ENCODE peak calls at places on chromosomes 6 and 20, in eight cellular contexts. P, H, W, U, O, G, B and E are unnamed samples.

GRCh38 chr6:144957236-144957937 is 672.3 kb downstream of the UTRN start:
- DNase-seq in U (no peak), H (no peak), B (no peak), O (no peak), P (no peak), G (no peak), W (no peak), E (no peak)

GRCh38 chr20:19495905-19496703 is 262.0 kb upstream of the RIN2 start:
- DNase-seq in P (no peak), G (no peak), B (no peak), H (no peak), O (no peak), U (no peak), W (no peak), E (peak; percentile 67)

GRCh38 chr20:49433387-49433786 is 49.1 kb downstream of the KCNB1 start:
- DNase-seq in W (no peak), G (no peak), B (no peak), U (no peak), O (no peak), H (no peak), P (no peak), E (no peak)

GRCh38 chr6:159977242-159978214 is 8.6 kb downstream of the IGF2R start:
- DNase-seq in W (no peak), P (no peak), G (no peak), U (no peak), B (no peak), H (no peak), O (no peak), E (peak; percentile 57)

GRCh38 chr20:43409041-43409913 is 48.4 kb upstream of the SRSF6 start:
- DNase-seq in G (no peak), U (no peak), H (peak; percentile 32), O (no peak), P (no peak), B (no peak), W (no peak), E (peak; percentile 16)

GRCh38 chr6:21340563-21340962 is 253.0 kb upstream of the SOX4 start:
- DNase-seq in B (no peak), O (no peak), P (no peak), G (no peak), W (no peak), H (no peak), U (no peak), E (no peak)

GRCh38 chr6:17600527-17601388 is 656 bp downstream of the FAM8A1 start:
- DNase-seq in U (peak; percentile 93), O (peak; percentile 50), B (peak; percentile 24), W (peak; percentile 42), G (peak; percentile 27), P (peak; percentile 60), H (peak; percentile 77), E (peak; percentile 59)

GRCh38 chr6:152428126-152428525 is 209.0 kb downstream of the SYNE1 start:
- DNase-seq in H (no peak), W (no peak), U (no peak), G (no peak), P (no peak), B (no peak), O (no peak), E (no peak)

GRCh38 chr6:73263570-73263909 is 544 bp upstream of the KHDC1 start:
- DNase-seq in U (no peak), O (no peak), B (no peak), W (no peak), P (peak; percentile 41), H (no peak), G (no peak), E (no peak)

GRCh38 chr6:105606871-105607421 is 204.1 kb upstream of the PREP start:
- DNase-seq in P (no peak), O (no peak), B (no peak), G (no peak), W (no peak), U (no peak), H (no peak), E (peak; percentile 84)

GRCh38 chr6:85470023-85470410 is 20.1 kb downstream of the NT5E start:
- DNase-seq in P (no peak), H (no peak), G (no peak), W (no peak), O (no peak), U (no peak), B (no peak), E (peak; percentile 56)

GRCh38 chr6:1614767-1615650 is 5.3 kb downstream of the FOXC1 start:
- DNase-seq in H (no peak), B (no peak), P (peak; percentile 87), G (no peak), U (peak; percentile 88), O (no peak), W (no peak), E (no peak)